ENCODE peak calls at places on chromosomes 12 and 14, in eight cellular contexts. U, E, R, F, I, C, P and N are unnamed samples.

GRCh38 chr12:4700621-4701026 is 19.6 kb upstream of the GALNT8 start:
- DNase-seq in U (no peak), E (peak; percentile 49), R (no peak), F (peak; percentile 85), I (no peak), C (peak; percentile 50), P (no peak), N (no peak)

GRCh38 chr14:93956514-93957332 is 19.6 kb downstream of the ASB2 start:
- DNase-seq in U (no peak), E (no peak), R (no peak), F (no peak), I (no peak), C (no peak), P (no peak), N (no peak)

GRCh38 chr12:59403259-59403932 is 192.4 kb upstream of the SLC16A7 start:
- DNase-seq in U (peak; percentile 48), E (no peak), R (no peak), F (peak; percentile 78), I (peak; percentile 77), C (no peak), P (no peak), N (no peak)

GRCh38 chr12:73892181-73892580 is 645.5 kb upstream of the ATXN7L3B start:
- DNase-seq in U (no peak), E (no peak), R (no peak), F (peak; percentile 4), I (peak; percentile 33), C (no peak), P (no peak), N (no peak)

GRCh38 chr12:116162071-116162470 is 115.4 kb downstream of the MED13L start:
- DNase-seq in U (no peak), E (no peak), R (no peak), F (no peak), I (no peak), C (no peak), P (no peak), N (no peak)

GRCh38 chr14:95046711-95047681 is 110.3 kb downstream of the DICER1 start:
- DNase-seq in U (peak; percentile 63), E (no peak), R (peak; percentile 9), F (no peak), I (peak; percentile 10), C (peak; percentile 25), P (no peak), N (no peak)

GRCh38 chr14:23364604-23365352 is at the start of gene EFS:
- DNase-seq in U (no peak), E (no peak), R (no peak), F (no peak), I (no peak), C (no peak), P (no peak), N (no peak)

GRCh38 chr12:113899844-113900471 is 66.2 kb downstream of the RBM19 start:
- DNase-seq in U (no peak), E (no peak), R (no peak), F (no peak), I (no peak), C (no peak), P (no peak), N (no peak)

GRCh38 chr14:92937229-92937937 is 14.4 kb downstream of the CHGA start:
- DNase-seq in U (no peak), E (no peak), R (no peak), F (no peak), I (peak; percentile 70), C (no peak), P (no peak), N (no peak)

GRCh38 chr14:33699300-33699699 is 251.6 kb downstream of the EGLN3 start:
- DNase-seq in U (no peak), E (no peak), R (no peak), F (no peak), I (no peak), C (no peak), P (no peak), N (no peak)

GRCh38 chr12:131829351-131829794 is 1.2 kb downstream of the MMP17 start:
- DNase-seq in U (peak; percentile 35), E (no peak), R (no peak), F (no peak), I (peak; percentile 44), C (no peak), P (no peak), N (no peak)

GRCh38 chr12:131456301-131457027 is 254.4 kb upstream of the SFSWAP start:
- DNase-seq in U (no peak), E (no peak), R (no peak), F (no peak), I (no peak), C (no peak), P (no peak), N (no peak)

GRCh38 chr12:17982556-17982955 is 107.4 kb downstream of the RERGL start:
- DNase-seq in U (no peak), E (no peak), R (no peak), F (no peak), I (peak; percentile 62), C (no peak), P (no peak), N (no peak)

GRCh38 chr12:3694673-3695072 is 58.2 kb downstream of the CRACR2A start:
- DNase-seq in U (no peak), E (no peak), R (no peak), F (no peak), I (no peak), C (no peak), P (no peak), N (no peak)

GRCh38 chr12:110744697-110745264 is 2.1 kb upstream of the PPP1CC start:
- DNase-seq in U (no peak), E (no peak), R (no peak), F (no peak), I (peak; percentile 77), C (no peak), P (no peak), N (no peak)

GRCh38 chr12:34347367-34347766 is 325.1 kb downstream of the ALG10 start:
- DNase-seq in U (no peak), E (no peak), R (no peak), F (no peak), I (peak; percentile 59), C (no peak), P (no peak), N (peak; percentile 35)

GRCh38 chr12:113065126-113066007 is 8.8 kb downstream of the DTX1 start:
- DNase-seq in U (peak; percentile 83), E (no peak), R (no peak), F (no peak), I (no peak), C (no peak), P (no peak), N (no peak)

GRCh38 chr12:68158427-68158826 is 1.1 kb downstream of the IFNG start:
- DNase-seq in U (no peak), E (no peak), R (no peak), F (peak; percentile 28), I (peak; percentile 65), C (no peak), P (no peak), N (no peak)

GRCh38 chr12:123367511-123367910 is 2.9 kb upstream of the SBNO1 start:
- DNase-seq in U (no peak), E (no peak), R (no peak), F (peak; percentile 66), I (no peak), C (no peak), P (no peak), N (no peak)

GRCh38 chr12:105562727-105563072 is 232.2 kb downstream of the C12orf75 start:
- DNase-seq in U (no peak), E (no peak), R (no peak), F (no peak), I (no peak), C (no peak), P (no peak), N (no peak)

GRCh38 chr14:105993814-105994213 is 467.4 kb downstream of the TMEM121 start:
- DNase-seq in U (no peak), E (no peak), R (no peak), F (no peak), I (no peak), C (no peak), P (no peak), N (no peak)

GRCh38 chr14:105999361-106000028 is 473.1 kb downstream of the TMEM121 start:
- DNase-seq in U (peak; percentile 13), E (peak; percentile 80), R (no peak), F (peak; percentile 41), I (no peak), C (peak; percentile 61), P (no peak), N (no peak)
- TF ChIP-seq CTCF in U (no peak), E (peak; percentile 53), R (no peak), F (peak; percentile 42), I (peak; percentile 47), C (peak; percentile 62), P (no peak), N (peak; percentile 35)

GRCh38 chr12:21065845-21066244 is 65.1 kb upstream of the SLCO1B1 start:
- DNase-seq in U (no peak), E (no peak), R (no peak), F (no peak), I (peak; percentile 50), C (no peak), P (no peak), N (no peak)
- TF ChIP-seq CTCF in U (peak; percentile 21), E (peak; percentile 13), R (no peak), F (no peak), I (peak; percentile 54), C (no peak), P (peak; percentile 35), N (peak; percentile 7)

DNA sequence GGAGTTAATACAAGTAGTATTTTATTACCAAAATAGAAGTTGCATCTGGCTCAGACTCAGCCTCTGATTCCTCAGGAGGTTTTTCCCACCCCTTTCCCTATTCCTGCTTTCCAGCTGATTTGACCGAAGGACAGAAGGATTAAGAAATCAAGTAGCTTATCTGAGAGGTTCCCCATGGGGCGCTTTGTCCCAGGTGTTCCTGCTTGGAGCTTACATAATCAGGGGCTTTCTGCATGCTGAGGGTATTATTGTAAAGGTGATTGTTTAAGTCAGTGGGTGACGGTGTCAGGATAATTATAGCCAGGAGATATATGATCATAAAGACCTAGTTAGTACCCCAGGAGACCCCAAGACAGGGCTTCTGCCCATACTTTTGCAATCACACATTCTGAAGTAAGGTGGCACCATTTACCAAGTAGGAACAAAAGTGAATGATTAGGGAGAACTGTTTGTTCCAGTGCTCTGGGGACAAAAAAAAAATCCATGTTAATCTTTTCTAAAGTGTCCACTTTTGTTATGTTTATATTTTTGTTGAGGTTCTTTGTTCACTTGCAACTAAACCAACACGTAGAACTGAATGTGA is 921.3 kb downstream of the NRXN3 start:
- DNase-seq in U (no peak), E (no peak), R (no peak), F (no peak), I (no peak), C (no peak), P (no peak), N (no peak)
- TF ChIP-seq CTCF in U (no peak), E (no peak), R (no peak), F (no peak), I (no peak), C (no peak), P (peak; percentile 30), N (peak; percentile 13)

DNA sequence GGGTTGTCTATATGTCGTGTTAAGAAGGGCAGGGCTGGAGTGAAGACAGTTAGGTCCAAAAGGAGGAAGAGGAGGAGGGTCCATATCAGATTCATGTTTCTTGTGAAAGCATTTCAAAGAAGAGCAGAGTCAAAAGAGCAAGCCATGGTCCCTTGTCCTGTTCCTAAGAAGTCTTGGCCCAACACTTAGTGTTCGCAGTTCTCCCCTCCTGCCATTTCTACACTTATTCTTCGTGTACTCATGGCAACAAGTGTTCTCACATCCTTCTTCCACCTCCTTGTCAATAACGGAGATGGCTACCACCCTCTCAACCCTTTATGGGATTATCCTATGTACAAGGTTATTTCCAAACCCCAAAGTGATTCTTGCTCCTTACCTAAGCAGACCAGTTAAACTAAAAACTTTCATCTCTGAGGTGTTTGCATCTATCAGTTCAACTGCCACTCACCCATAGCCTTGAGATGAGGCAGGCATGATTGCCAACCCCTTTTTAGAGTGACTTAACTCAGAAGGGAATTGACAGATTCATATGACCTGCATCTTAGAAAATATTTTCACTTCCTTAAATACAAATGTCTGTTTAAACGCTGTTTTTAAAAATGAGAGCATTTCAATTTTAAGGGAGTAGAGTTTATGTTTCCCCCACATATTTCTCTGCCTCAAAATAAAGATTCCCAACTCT is 19.8 kb upstream of the RNASE2 start:
- DNase-seq in U (no peak), E (no peak), R (no peak), F (no peak), I (no peak), C (no peak), P (no peak), N (no peak)
- TF ChIP-seq CTCF in U (no peak), E (no peak), R (no peak), F (no peak), I (no peak), C (no peak), P (no peak), N (no peak)